ENCODE peak calls at places on chromosomes 3 and 15, in four cellular contexts. U is IMR-90, C is mammary epithelial cell, X is HepG2. O is an unnamed sample.
A peak's percentile ranks its signal among the peaks of the same experiment; 100 is the strongest.

GRCh38 chr3:111801697-111802655 is 57.1 kb upstream of the PHLDB2 start:
- DNase-seq in U (peak; percentile 89), C (peak; percentile 90), X (no peak), O (no peak)

GRCh38 chr3:72818092-72818721 is 30.0 kb downstream of the SHQ1 start:
- DNase-seq in U (peak; percentile 36), C (peak; percentile 12), X (no peak), O (no peak)

GRCh38 chr3:159764211-159765024 is 224.2 kb upstream of the IL12A start:
- DNase-seq in U (peak; percentile 76), C (peak; percentile 85), X (no peak), O (no peak)

GRCh38 chr3:107992976-107993684 is 97.7 kb downstream of the CD47 start:
- DNase-seq in U (peak; percentile 34), C (peak; percentile 79), X (no peak), O (no peak)

GRCh38 chr3:77489216-77489615 is 449.3 kb downstream of the ROBO2 start:
- DNase-seq in U (no peak), C (no peak), X (no peak), O (no peak)

GRCh38 chr3:13559751-13560540 is 11.0 kb downstream of the FBLN2 start:
- DNase-seq in U (no peak), C (no peak), X (no peak), O (no peak)

GRCh38 chr3:102025568-102025967 is 176.3 kb downstream of the NFKBIZ start:
- DNase-seq in U (no peak), C (no peak), X (no peak), O (no peak)

GRCh38 chr3:175941352-175941751 is 1082.2 kb downstream of the NAALADL2 start:
- DNase-seq in U (no peak), C (peak; percentile 16), X (no peak), O (no peak)

GRCh38 chr15:84982301-84982920 is 755 bp downstream of the PDE8A start:
- DNase-seq in U (peak; percentile 18), C (peak; percentile 18), X (peak; percentile 70), O (no peak)

GRCh38 chr15:45183001-45183400 is 4.8 kb downstream of the SHF start:
- DNase-seq in U (no peak), C (no peak), X (no peak), O (no peak)

GRCh38 chr3:14792691-14793121 is 26.1 kb upstream of the FGD5 start:
- DNase-seq in U (no peak), C (no peak), X (no peak), O (no peak)

GRCh38 chr3:185837409-185837808 is 12.6 kb upstream of the IGF2BP2 start:
- DNase-seq in U (peak; percentile 38), C (no peak), X (no peak), O (no peak)

GRCh38 chr3:184557348-184557950 is 4.1 kb upstream of the EPHB3 start:
- DNase-seq in U (no peak), C (no peak), X (no peak), O (no peak)

GRCh38 chr3:122513386-122514122 is 1.2 kb downstream of the KPNA1 start:
- DNase-seq in U (peak; percentile 74), C (no peak), X (no peak), O (no peak)

GRCh38 chr3:164779816-164780215 is 298.5 kb downstream of the SI start:
- DNase-seq in U (no peak), C (no peak), X (no peak), O (no peak)

GRCh38 chr3:99878005-99878404 is 60.3 kb downstream of the CMSS1 start:
- DNase-seq in U (peak; percentile 88), C (peak; percentile 85), X (peak; percentile 67), O (no peak)

GRCh38 chr15:85579957-85580694 is 199.7 kb downstream of the AKAP13 start:
- DNase-seq in U (no peak), C (no peak), X (no peak), O (no peak)

GRCh38 chr15:101437209-101437608 is 52.3 kb downstream of the PCSK6 start:
- DNase-seq in U (no peak), C (no peak), X (no peak), O (no peak)

GRCh38 chr15:69755571-69756310 is 303.1 kb downstream of the RPLP1 start:
- DNase-seq in U (no peak), C (peak; percentile 12), X (no peak), O (no peak)

GRCh38 chr3:9204253-9205005 is 45.0 kb downstream of the SRGAP3 start:
- DNase-seq in U (no peak), C (no peak), X (peak; percentile 67), O (no peak)

GRCh38 chr3:197734667-197735318 is 1.9 kb downstream of the RUBCN start:
- DNase-seq in U (no peak), C (no peak), X (no peak), O (no peak)

GRCh38 chr3:13073042-13073906 is at the start of gene IQSEC1:
- DNase-seq in U (peak; percentile 7), C (no peak), X (no peak), O (no peak)

GRCh38 chr3:71585126-71585525 is 1.6 kb upstream of the FOXP1 start:
- DNase-seq in U (no peak), C (no peak), X (no peak), O (no peak)

GRCh38 chr3:177777699-177778098 is 580.4 kb upstream of the TBL1XR1 start:
- DNase-seq in U (peak; percentile 56), C (peak; percentile 68), X (peak; percentile 52), O (no peak)

GRCh38 chr3:125525153-125525552 is 5.2 kb upstream of the SNX4 start:
- DNase-seq in U (no peak), C (no peak), X (no peak), O (no peak)

GRCh38 chr15:40354408-40355171 is 3.4 kb upstream of the DISP2 start:
- DNase-seq in U (peak; percentile 39), C (no peak), X (no peak), O (no peak)

GRCh38 chr3:73213906-73214305 is 152.4 kb downstream of the EBLN2 start:
- DNase-seq in U (no peak), C (peak; percentile 52), X (no peak), O (no peak)

GRCh38 chr3:192825657-192826200 is 91.9 kb downstream of the MB21D2 start:
- DNase-seq in U (peak; percentile 69), C (peak; percentile 60), X (peak; percentile 28), O (no peak)

GRCh38 chr3:152209060-152209459 is 59.7 kb upstream of the MBNL1 start:
- DNase-seq in U (no peak), C (no peak), X (peak; percentile 2), O (no peak)

GRCh38 chr3:138950006-138950644 is 3.1 kb downstream of the FOXL2NB start:
- DNase-seq in U (peak; percentile 28), C (no peak), X (no peak), O (no peak)
- TF ChIP-seq CTCF in U (no peak), C (no peak), X (peak; percentile 13), O (no peak)

GRCh38 chr3:169780738-169781137 is 7.5 kb downstream of the MYNN start:
- DNase-seq in U (no peak), C (no peak), X (no peak), O (no peak)
- H3K36me3 ChIP-seq in U (peaks cover 40% of the 10 kb centered on the region), C (peaks cover 57% of the 10 kb centered on the region), X (peaks cover 58% of the 10 kb centered on the region), O (peaks cover 20% of the 10 kb centered on the region)

GRCh38 chr15:56208641-56209155 is 35.0 kb downstream of the RFX7 start:
- DNase-seq in U (peak; percentile 23), C (no peak), X (no peak), O (no peak)
- H4K20me1 ChIP-seq in U (peaks cover 26% of the 10 kb centered on the region), C (no peaks in the 10 kb centered on the region), X (no peaks in the 10 kb centered on the region), O (peaks cover 3% of the 10 kb centered on the region)

DNA sequence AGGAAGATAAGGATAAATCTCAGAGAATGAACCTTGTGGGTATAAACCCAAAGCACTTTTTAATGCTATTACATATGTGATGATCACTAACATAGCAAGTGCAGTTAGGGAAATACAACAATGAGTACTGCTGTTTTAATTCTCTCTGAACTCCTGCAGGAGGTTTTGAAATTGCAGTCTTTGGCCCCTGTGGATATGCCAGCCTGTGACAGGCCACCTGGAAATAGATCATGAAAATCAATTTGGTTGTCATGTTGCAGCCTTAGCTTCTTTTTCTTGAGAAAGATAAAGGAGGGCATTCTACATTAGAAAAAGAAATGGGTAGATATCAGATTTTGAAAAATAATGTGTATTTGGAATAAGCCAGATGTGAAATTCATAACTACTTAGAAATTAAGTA is 103.6 kb downstream of the RSRC1 start:
- DNase-seq in U (no peak), C (no peak), X (no peak), O (no peak)
- TF ChIP-seq CTCF in U (no peak), C (no peak), X (no peak), O (no peak)

DNA sequence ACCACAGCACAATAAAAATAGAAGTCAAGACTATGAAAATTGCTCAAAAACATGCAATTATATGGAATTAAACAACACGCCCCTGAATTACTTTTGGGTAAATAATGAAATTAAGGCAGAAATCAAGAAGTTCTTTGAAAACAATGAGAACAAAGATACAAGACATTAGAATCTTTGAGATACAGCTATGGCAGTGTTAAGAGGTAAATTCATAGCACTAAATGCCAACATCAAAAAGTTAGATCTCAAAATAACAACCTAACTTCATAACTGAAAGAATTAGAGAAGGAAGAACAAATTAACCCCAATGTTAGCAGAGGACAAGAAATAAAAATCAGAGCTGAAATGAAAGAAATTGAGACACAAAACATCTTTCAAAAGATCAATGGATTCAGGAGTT is 86.6 kb upstream of the UBP1 start:
- DNase-seq in U (no peak), C (no peak), X (no peak), O (no peak)
- H3K36me3 ChIP-seq in U (peaks cover 10% of the 10 kb centered on the region), C (peaks cover 2% of the 10 kb centered on the region), X (peaks cover 6% of the 10 kb centered on the region), O (no peaks in the 10 kb centered on the region)

DNA sequence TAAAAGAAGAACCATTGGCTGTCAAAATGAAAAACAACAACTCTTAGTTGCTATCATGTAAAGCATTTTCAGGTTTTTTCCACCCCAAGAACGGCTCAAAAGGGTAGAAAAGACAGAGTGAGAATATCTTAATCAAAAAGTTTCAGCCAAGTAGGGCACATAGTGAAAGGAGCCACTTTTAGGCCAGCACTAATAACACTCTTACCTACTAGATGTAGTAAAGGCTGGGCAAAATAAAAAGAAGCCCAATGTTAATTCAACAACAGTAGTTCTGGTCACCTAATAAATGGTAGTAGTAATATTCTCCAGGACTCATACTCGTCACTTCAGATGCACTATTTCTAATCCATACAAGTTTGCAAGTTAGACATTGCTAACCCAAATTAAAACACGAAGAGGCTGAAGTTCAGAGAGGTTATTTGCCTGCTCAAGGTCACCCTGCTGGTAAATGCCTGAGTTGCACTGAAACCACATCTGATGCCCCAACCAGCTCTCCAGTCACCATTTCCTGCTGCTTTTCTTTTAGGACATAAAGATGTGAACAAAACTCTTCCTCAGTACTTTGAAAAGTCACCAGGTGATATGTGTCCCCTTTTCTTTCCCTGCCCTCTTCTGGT is 7.5 kb downstream of the GOLIM4 start:
- DNase-seq in U (no peak), C (no peak), X (peak; percentile 62), O (no peak)
- H4K20me1 ChIP-seq in U (peaks cover 22% of the 10 kb centered on the region), C (no peaks in the 10 kb centered on the region), X (no peaks in the 10 kb centered on the region), O (peaks cover 4% of the 10 kb centered on the region)

GRCh38 chr15:97026781-97027180 is 696.3 kb downstream of the NR2F2 start:
- DNase-seq in U (no peak), C (no peak), X (no peak), O (no peak)

GRCh38 chr15:97027772-97028171 is 697.3 kb downstream of the NR2F2 start:
- DNase-seq in U (no peak), C (no peak), X (no peak), O (no peak)

DNA sequence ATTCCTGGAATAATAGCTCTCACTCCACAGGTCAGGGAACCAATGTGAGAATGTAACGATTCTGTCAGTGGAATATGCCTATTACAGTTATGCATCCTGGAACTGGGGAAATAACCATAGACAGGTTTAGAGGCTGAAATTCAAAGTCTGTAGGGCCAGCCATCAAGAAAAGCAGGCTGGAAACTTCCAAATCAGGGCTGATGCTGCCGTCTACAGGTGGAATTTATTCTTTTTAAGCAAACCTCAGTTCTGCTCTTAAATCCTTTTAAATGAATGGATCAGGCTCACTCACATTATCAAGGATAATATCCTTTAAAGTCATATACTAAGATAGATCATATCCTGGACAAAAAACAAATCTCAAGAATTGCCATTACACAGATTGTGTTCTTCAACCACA is 699.8 kb downstream of the NR2F2 start:
- DNase-seq in U (no peak), C (no peak), X (no peak), O (no peak)
- TF ChIP-seq CTCF in U (no peak), C (no peak), X (no peak), O (no peak)